ENCODE peak calls at places on chromosomes 5 and 9, in eight cellular contexts. One of them, this sample, is unnamed.

GRCh38 chr5:140298183-140298601 is 4.7 kb downstream of the PFDN1 start:
- DNase-seq in stimulated activated CD4-positive, alpha-beta T cell treated with anti-CD3 and anti-CD28 coated beads, Interleukin-2, amount 100 ng/mL, for 48 hours: no peak
- DNase-seq in stomach: no peak
- DNase-seq in activated gamma-delta T cell treated with anti-CD3 and anti-CD28 coated beads, Interleukin-2, amount 50 U/mL, for 16 hours: no peak
- DNase-seq in stimulated activated naive B cell treated with anti-CD40 and anti-IgM and Interleukin-4, amounts not matched to agents 10 μg/mL and 1 μg/mL and 100 μg/mL, for 72 hours: no peak
- DNase-seq in WTC11: no peak
- DNase-seq in T-cell: no peak
- DNase-seq in HT1080: peak
- DNase-seq in this sample: no peak

GRCh38 chr9:89036383-89036782 is 45.1 kb downstream of the S1PR3 start:
- DNase-seq in stimulated activated CD4-positive, alpha-beta T cell treated with anti-CD3 and anti-CD28 coated beads, Interleukin-2, amount 100 ng/mL, for 48 hours: no peak
- DNase-seq in stomach: peak
- DNase-seq in activated gamma-delta T cell treated with anti-CD3 and anti-CD28 coated beads, Interleukin-2, amount 50 U/mL, for 16 hours: no peak
- DNase-seq in stimulated activated naive B cell treated with anti-CD40 and anti-IgM and Interleukin-4, amounts not matched to agents 10 μg/mL and 1 μg/mL and 100 μg/mL, for 72 hours: no peak
- DNase-seq in WTC11: no peak
- DNase-seq in T-cell: no peak
- DNase-seq in HT1080: no peak
- DNase-seq in this sample: no peak

GRCh38 chr5:157365732-157366131 is 94.3 kb upstream of the NIPAL4 start:
- DNase-seq in stimulated activated CD4-positive, alpha-beta T cell treated with anti-CD3 and anti-CD28 coated beads, Interleukin-2, amount 100 ng/mL, for 48 hours: no peak
- DNase-seq in stomach: no peak
- DNase-seq in activated gamma-delta T cell treated with anti-CD3 and anti-CD28 coated beads, Interleukin-2, amount 50 U/mL, for 16 hours: no peak
- DNase-seq in stimulated activated naive B cell treated with anti-CD40 and anti-IgM and Interleukin-4, amounts not matched to agents 10 μg/mL and 1 μg/mL and 100 μg/mL, for 72 hours: no peak
- DNase-seq in WTC11: no peak
- DNase-seq in T-cell: no peak
- DNase-seq in HT1080: no peak
- DNase-seq in this sample: no peak

GRCh38 chr5:33272288-33272687 is 168.5 kb upstream of the TARS1 start:
- DNase-seq in stimulated activated CD4-positive, alpha-beta T cell treated with anti-CD3 and anti-CD28 coated beads, Interleukin-2, amount 100 ng/mL, for 48 hours: no peak
- DNase-seq in stomach: no peak
- DNase-seq in activated gamma-delta T cell treated with anti-CD3 and anti-CD28 coated beads, Interleukin-2, amount 50 U/mL, for 16 hours: no peak
- DNase-seq in stimulated activated naive B cell treated with anti-CD40 and anti-IgM and Interleukin-4, amounts not matched to agents 10 μg/mL and 1 μg/mL and 100 μg/mL, for 72 hours: no peak
- DNase-seq in WTC11: no peak
- DNase-seq in T-cell: no peak
- DNase-seq in HT1080: peak
- DNase-seq in this sample: no peak

GRCh38 chr5:76579166-76579765 is 43.9 kb downstream of the F2RL2 start:
- DNase-seq in stimulated activated CD4-positive, alpha-beta T cell treated with anti-CD3 and anti-CD28 coated beads, Interleukin-2, amount 100 ng/mL, for 48 hours: no peak
- DNase-seq in stomach: no peak
- DNase-seq in activated gamma-delta T cell treated with anti-CD3 and anti-CD28 coated beads, Interleukin-2, amount 50 U/mL, for 16 hours: no peak
- DNase-seq in stimulated activated naive B cell treated with anti-CD40 and anti-IgM and Interleukin-4, amounts not matched to agents 10 μg/mL and 1 μg/mL and 100 μg/mL, for 72 hours: no peak
- DNase-seq in WTC11: no peak
- DNase-seq in T-cell: no peak
- DNase-seq in HT1080: peak
- DNase-seq in this sample: no peak

GRCh38 chr5:9766581-9766980 is 136.4 kb upstream of the TAS2R1 start:
- DNase-seq in stimulated activated CD4-positive, alpha-beta T cell treated with anti-CD3 and anti-CD28 coated beads, Interleukin-2, amount 100 ng/mL, for 48 hours: no peak
- DNase-seq in stomach: no peak
- DNase-seq in activated gamma-delta T cell treated with anti-CD3 and anti-CD28 coated beads, Interleukin-2, amount 50 U/mL, for 16 hours: no peak
- DNase-seq in stimulated activated naive B cell treated with anti-CD40 and anti-IgM and Interleukin-4, amounts not matched to agents 10 μg/mL and 1 μg/mL and 100 μg/mL, for 72 hours: no peak
- DNase-seq in WTC11: no peak
- DNase-seq in T-cell: no peak
- DNase-seq in HT1080: peak
- DNase-seq in this sample: no peak

GRCh38 chr9:122819791-122820489 is 8.4 kb downstream of the PDCL start:
- DNase-seq in stimulated activated CD4-positive, alpha-beta T cell treated with anti-CD3 and anti-CD28 coated beads, Interleukin-2, amount 100 ng/mL, for 48 hours: no peak
- DNase-seq in stomach: no peak
- DNase-seq in activated gamma-delta T cell treated with anti-CD3 and anti-CD28 coated beads, Interleukin-2, amount 50 U/mL, for 16 hours: no peak
- DNase-seq in stimulated activated naive B cell treated with anti-CD40 and anti-IgM and Interleukin-4, amounts not matched to agents 10 μg/mL and 1 μg/mL and 100 μg/mL, for 72 hours: no peak
- DNase-seq in WTC11: no peak
- DNase-seq in T-cell: no peak
- DNase-seq in HT1080: no peak
- DNase-seq in this sample: no peak

GRCh38 chr5:160187091-160187490 is 42.2 kb upstream of the FABP6 start:
- DNase-seq in stimulated activated CD4-positive, alpha-beta T cell treated with anti-CD3 and anti-CD28 coated beads, Interleukin-2, amount 100 ng/mL, for 48 hours: no peak
- DNase-seq in stomach: no peak
- DNase-seq in activated gamma-delta T cell treated with anti-CD3 and anti-CD28 coated beads, Interleukin-2, amount 50 U/mL, for 16 hours: no peak
- DNase-seq in stimulated activated naive B cell treated with anti-CD40 and anti-IgM and Interleukin-4, amounts not matched to agents 10 μg/mL and 1 μg/mL and 100 μg/mL, for 72 hours: no peak
- DNase-seq in WTC11: no peak
- DNase-seq in T-cell: no peak
- DNase-seq in HT1080: no peak
- DNase-seq in this sample: peak

GRCh38 chr5:73617510-73618279 is 8.3 kb upstream of the ARHGEF28 start:
- DNase-seq in stimulated activated CD4-positive, alpha-beta T cell treated with anti-CD3 and anti-CD28 coated beads, Interleukin-2, amount 100 ng/mL, for 48 hours: no peak
- DNase-seq in stomach: peak
- DNase-seq in activated gamma-delta T cell treated with anti-CD3 and anti-CD28 coated beads, Interleukin-2, amount 50 U/mL, for 16 hours: no peak
- DNase-seq in stimulated activated naive B cell treated with anti-CD40 and anti-IgM and Interleukin-4, amounts not matched to agents 10 μg/mL and 1 μg/mL and 100 μg/mL, for 72 hours: no peak
- DNase-seq in WTC11: no peak
- DNase-seq in T-cell: no peak
- DNase-seq in HT1080: peak
- DNase-seq in this sample: no peak

GRCh38 chr9:78369644-78370219 is 72.8 kb downstream of the PSAT1 start:
- DNase-seq in stimulated activated CD4-positive, alpha-beta T cell treated with anti-CD3 and anti-CD28 coated beads, Interleukin-2, amount 100 ng/mL, for 48 hours: peak
- DNase-seq in stomach: peak
- DNase-seq in activated gamma-delta T cell treated with anti-CD3 and anti-CD28 coated beads, Interleukin-2, amount 50 U/mL, for 16 hours: peak
- DNase-seq in stimulated activated naive B cell treated with anti-CD40 and anti-IgM and Interleukin-4, amounts not matched to agents 10 μg/mL and 1 μg/mL and 100 μg/mL, for 72 hours: peak
- DNase-seq in WTC11: peak
- DNase-seq in T-cell: peak
- DNase-seq in HT1080: peak
- DNase-seq in this sample: peak

GRCh38 chr5:150544606-150545219 is 36.8 kb downstream of the NDST1 start:
- DNase-seq in stimulated activated CD4-positive, alpha-beta T cell treated with anti-CD3 and anti-CD28 coated beads, Interleukin-2, amount 100 ng/mL, for 48 hours: peak
- DNase-seq in stomach: peak
- DNase-seq in activated gamma-delta T cell treated with anti-CD3 and anti-CD28 coated beads, Interleukin-2, amount 50 U/mL, for 16 hours: peak
- DNase-seq in stimulated activated naive B cell treated with anti-CD40 and anti-IgM and Interleukin-4, amounts not matched to agents 10 μg/mL and 1 μg/mL and 100 μg/mL, for 72 hours: peak
- DNase-seq in WTC11: peak
- DNase-seq in T-cell: peak
- DNase-seq in HT1080: peak
- DNase-seq in this sample: peak

GRCh38 chr5:67142816-67143215 is 53.8 kb downstream of the CD180 start:
- DNase-seq in stimulated activated CD4-positive, alpha-beta T cell treated with anti-CD3 and anti-CD28 coated beads, Interleukin-2, amount 100 ng/mL, for 48 hours: no peak
- DNase-seq in stomach: no peak
- DNase-seq in activated gamma-delta T cell treated with anti-CD3 and anti-CD28 coated beads, Interleukin-2, amount 50 U/mL, for 16 hours: no peak
- DNase-seq in stimulated activated naive B cell treated with anti-CD40 and anti-IgM and Interleukin-4, amounts not matched to agents 10 μg/mL and 1 μg/mL and 100 μg/mL, for 72 hours: no peak
- DNase-seq in WTC11: no peak
- DNase-seq in T-cell: no peak
- DNase-seq in HT1080: no peak
- DNase-seq in this sample: no peak

GRCh38 chr9:73548201-73548600 is 396.5 kb downstream of the ANXA1 start:
- DNase-seq in stimulated activated CD4-positive, alpha-beta T cell treated with anti-CD3 and anti-CD28 coated beads, Interleukin-2, amount 100 ng/mL, for 48 hours: no peak
- DNase-seq in stomach: no peak
- DNase-seq in activated gamma-delta T cell treated with anti-CD3 and anti-CD28 coated beads, Interleukin-2, amount 50 U/mL, for 16 hours: no peak
- DNase-seq in stimulated activated naive B cell treated with anti-CD40 and anti-IgM and Interleukin-4, amounts not matched to agents 10 μg/mL and 1 μg/mL and 100 μg/mL, for 72 hours: no peak
- DNase-seq in WTC11: no peak
- DNase-seq in T-cell: no peak
- DNase-seq in HT1080: no peak
- DNase-seq in this sample: no peak

GRCh38 chr9:132878695-132879064 is at the start of gene SPACA9:
- DNase-seq in stimulated activated CD4-positive, alpha-beta T cell treated with anti-CD3 and anti-CD28 coated beads, Interleukin-2, amount 100 ng/mL, for 48 hours: peak
- DNase-seq in stomach: peak
- DNase-seq in activated gamma-delta T cell treated with anti-CD3 and anti-CD28 coated beads, Interleukin-2, amount 50 U/mL, for 16 hours: no peak
- DNase-seq in stimulated activated naive B cell treated with anti-CD40 and anti-IgM and Interleukin-4, amounts not matched to agents 10 μg/mL and 1 μg/mL and 100 μg/mL, for 72 hours: no peak
- DNase-seq in WTC11: peak
- DNase-seq in T-cell: no peak
- DNase-seq in HT1080: no peak
- DNase-seq in this sample: peak

This sample was measured in H9.